ENCODE peak calls at places on chromosomes 1 and 21, in ten cellular contexts. B, D, Q, V, I, O, T, F, R and E are unnamed samples.

GRCh38 chr1:41743361-41743760 is 175.4 kb downstream of the HIVEP3 start:
- DNase-seq in B (peak), F (no peak), Q (no peak), R (peak), T (no peak), O (no peak), V (no peak), D (no peak), I (no peak), E (no peak)

GRCh38 chr1:17134036-17134435 is 14.8 kb upstream of the PADI2 start:
- DNase-seq in B (no peak), O (no peak), V (no peak), D (no peak), F (no peak), Q (no peak), I (peak), R (no peak), T (no peak), E (no peak)

GRCh38 chr1:12741946-12742345 is 4.1 kb upstream of the CFAP107 start:
- DNase-seq in F (no peak), O (no peak), R (no peak), V (no peak), T (no peak), I (no peak), Q (no peak), D (no peak), B (no peak), E (no peak)

GRCh38 chr1:35269190-35269988 is 880 bp downstream of the ZMYM4 start:
- DNase-seq in Q (no peak), B (no peak), I (no peak), R (peak), D (no peak), T (no peak), O (no peak), V (no peak), F (no peak), E (peak)

GRCh38 chr21:42980312-42980958 is 6.1 kb downstream of the PKNOX1 start:
- DNase-seq in I (no peak), Q (no peak), D (no peak), V (no peak), T (no peak), R (no peak), F (no peak), B (no peak), O (no peak), E (no peak)

GRCh38 chr1:230825061-230825803 is 43.1 kb downstream of the C1orf198 start:
- DNase-seq in I (peak), Q (no peak), B (peak), F (peak), V (no peak), R (peak), O (no peak), T (no peak), D (peak), E (peak)

GRCh38 chr1:18322353-18323032 is 158.2 kb upstream of the KLHDC7A start:
- DNase-seq in V (no peak), R (no peak), I (no peak), B (no peak), D (no peak), T (no peak), F (no peak), O (no peak), Q (no peak), E (no peak)

GRCh38 chr1:234533975-234534876 is 55.2 kb upstream of the TARBP1 start:
- DNase-seq in F (peak), O (no peak), B (peak), Q (peak), R (no peak), V (peak), T (peak), D (peak), I (peak), E (peak)

GRCh38 chr1:15056515-15057285 is 96.8 kb upstream of the TMEM51 start:
- DNase-seq in Q (no peak), V (no peak), R (no peak), B (peak), D (no peak), O (no peak), F (no peak), I (no peak), T (peak), E (peak)

GRCh38 chr21:36169465-36170128 is 13.0 kb downstream of the DOP1B start:
- DNase-seq in I (no peak), D (no peak), R (no peak), B (no peak), Q (no peak), T (no peak), V (peak), O (no peak), F (no peak), E (no peak)

GRCh38 chr1:209884249-209884648 is 53.8 kb upstream of the SYT14 start:
- DNase-seq in T (no peak), D (no peak), O (no peak), I (no peak), B (no peak), Q (no peak), R (no peak), F (no peak), V (no peak), E (peak)

GRCh38 chr1:10398278-10398733 is 558 bp upstream of the PGD start:
- DNase-seq in R (no peak), D (no peak), B (no peak), O (no peak), Q (no peak), F (no peak), T (no peak), V (no peak), I (peak), E (peak)

GRCh38 chr1:31704261-31705079 is 653 bp upstream of the COL16A1 start:
- DNase-seq in B (peak), D (peak), R (no peak), V (no peak), I (no peak), T (no peak), Q (no peak), O (no peak), F (no peak), E (peak)

GRCh38 chr1:3292868-3293562 is 161.4 kb upstream of the ARHGEF16 start:
- DNase-seq in V (no peak), O (no peak), I (no peak), Q (no peak), D (no peak), T (no peak), R (no peak), B (no peak), F (no peak), E (no peak)